ENCODE peak calls at places on chromosomes 4 and X, in six cellular contexts. W, P, T, Y, N and K are unnamed samples.

GRCh38 chr4:40306203-40306602 is 28.9 kb upstream of the CHRNA9 start:
- DNase-seq in P (no peak), N (no peak), W (no peak), Y (no peak), T (no peak), K (no peak)

GRCh38 chr4:109699553-109700225 is 3.6 kb downstream of the CASP6 start:
- DNase-seq in P (no peak), T (no peak), W (no peak), N (no peak), Y (no peak), K (no peak)

GRCh38 chr4:2934077-2934812 is 29.0 kb downstream of the NOP14 start:
- DNase-seq in Y (peak), N (peak), W (no peak), T (no peak), P (no peak), K (no peak)

GRCh38 chr4:86592553-86593249 is 1.4 kb upstream of the PTPN13 start:
- DNase-seq in P (no peak), N (peak), Y (no peak), W (no peak), T (no peak), K (no peak)

GRCh38 chr4:163693776-163694175 is 199.3 kb downstream of the TMA16 start:
- DNase-seq in N (peak), Y (no peak), P (no peak), T (no peak), W (no peak), K (no peak)

GRCh38 chrX:112695494-112695893 is 15.8 kb upstream of the LHFPL1 start:
- DNase-seq in P (no peak), Y (no peak), N (no peak), T (no peak), W (no peak), K (no peak)

GRCh38 chr4:112944006-112944405 is 105.4 kb upstream of the ANK2 start:
- DNase-seq in T (no peak), N (no peak), Y (no peak), W (no peak), P (no peak), K (no peak)

GRCh38 chr4:167025651-167026050 is 208.6 kb downstream of the SPOCK3 start:
- DNase-seq in T (no peak), Y (no peak), W (no peak), P (no peak), N (peak), K (no peak)

GRCh38 chr4:76429636-76430035 is 5.4 kb upstream of the SHROOM3 start:
- DNase-seq in W (no peak), T (no peak), N (no peak), Y (no peak), P (no peak), K (no peak)

GRCh38 chr4:123649644-123650356 is 253.2 kb downstream of the SPRY1 start:
- DNase-seq in W (peak), N (peak), T (peak), P (no peak), Y (no peak), K (no peak)

GRCh38 chrX:16087081-16087480 is 36.3 kb upstream of the GRPR start:
- DNase-seq in W (no peak), N (peak), P (no peak), Y (no peak), T (no peak), K (no peak)